ENCODE peak calls at places on chromosomes 6 and 20, in seven cellular contexts. F is HepG2, K is tibial nerve, U is spleen, X is IMR-90, H is HCT116, Q is ovary. J is an unnamed sample. For H3K4me1, the result is how much of the 10 kb centered on the place peaks cover.

GRCh38 chr6:169863710-169864109 is 112.3 kb downstream of the ERMARD start:
- DNase-seq in F (no peak), K (no peak), U (no peak), X (no peak), H (no peak), Q (no peak), J (no peak)

GRCh38 chr6:18262812-18263560 is 1.3 kb downstream of the DEK start:
- DNase-seq in F (peak), K (no peak), U (no peak), X (peak), H (no peak), Q (no peak), J (no peak)

GRCh38 chr6:167298166-167298565 is 7.1 kb downstream of the UNC93A start:
- DNase-seq in F (no peak), K (no peak), U (no peak), X (no peak), H (no peak), Q (no peak), J (no peak)

GRCh38 chr6:104161960-104162669 is 697.6 kb downstream of the HACE1 start:
- DNase-seq in F (no peak), K (no peak), U (no peak), X (no peak), H (peak), Q (no peak), J (no peak)

GRCh38 chr6:18795726-18796125 is 408.6 kb downstream of the RNF144B start:
- DNase-seq in F (no peak), K (no peak), U (no peak), X (no peak), H (no peak), Q (no peak), J (no peak)

GRCh38 chr6:24069546-24069945 is 56.5 kb upstream of the NRSN1 start:
- DNase-seq in F (no peak), K (no peak), U (no peak), X (no peak), H (no peak), Q (no peak), J (no peak)

GRCh38 chr6:26502169-26502568 is 2.1 kb downstream of the BTN1A1 start:
- DNase-seq in F (peak), K (no peak), U (no peak), X (no peak), H (no peak), Q (no peak), J (no peak)

GRCh38 chr6:139981810-139982550 is 607.5 kb upstream of the CITED2 start:
- DNase-seq in F (no peak), K (no peak), U (no peak), X (peak), H (peak), Q (no peak), J (no peak)

GRCh38 chr6:13545885-13546284 is 28.5 kb upstream of the SIRT5 start:
- DNase-seq in F (no peak), K (no peak), U (no peak), X (no peak), H (no peak), Q (no peak), J (no peak)

GRCh38 chr6:13553646-13554045 is 20.8 kb upstream of the SIRT5 start:
- DNase-seq in F (no peak), K (no peak), U (no peak), X (no peak), H (no peak), Q (no peak), J (no peak)

GRCh38 chr6:13550656-13551055 is 23.7 kb upstream of the SIRT5 start:
- DNase-seq in F (no peak), K (no peak), U (no peak), X (no peak), H (no peak), Q (no peak), J (no peak)

GRCh38 chr6:13544454-13545186 is 29.8 kb upstream of the SIRT5 start:
- DNase-seq in F (no peak), K (no peak), U (no peak), X (no peak), H (no peak), Q (no peak), J (no peak)

DNA sequence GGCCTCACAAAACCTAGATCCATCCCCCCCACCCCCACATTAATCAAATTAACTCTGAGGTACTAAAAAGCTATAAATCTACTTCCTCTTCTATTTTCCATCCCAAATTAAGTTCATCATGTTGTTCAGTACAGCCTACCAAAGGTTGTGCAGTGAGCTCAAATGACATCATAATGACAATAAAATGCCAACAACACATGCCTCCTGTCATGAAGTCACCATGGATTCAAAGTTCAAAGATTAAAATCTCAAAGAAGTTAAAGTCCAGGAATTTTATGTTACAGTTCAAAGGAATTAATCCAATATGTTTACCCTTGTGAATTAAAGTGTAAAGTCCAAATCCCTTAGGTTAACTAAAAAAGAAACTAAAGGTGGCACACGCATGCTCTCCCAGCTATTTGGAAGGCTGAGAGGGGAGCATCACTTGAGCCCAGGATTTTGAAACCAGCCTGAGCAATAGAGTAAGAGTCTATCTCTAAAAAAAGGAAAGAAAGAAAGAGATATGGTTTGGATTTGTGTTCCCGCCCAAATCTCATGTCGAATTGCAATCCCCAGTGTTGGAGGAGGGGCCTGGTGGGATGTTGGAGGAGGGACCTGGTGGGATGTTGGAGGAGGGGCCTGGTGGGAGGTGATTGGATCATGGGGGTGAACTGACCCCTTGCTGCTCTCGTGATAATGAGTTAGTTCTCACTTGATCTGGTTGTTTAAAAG is 25.7 kb upstream of the SIRT5 start:
- DNase-seq in F (peak), K (no peak), U (no peak), X (no peak), H (no peak), Q (no peak), J (no peak)
- H3K4me1 ChIP-seq in F (under half), K (under half), U (under half), X (under half), H (under half), Q (under half), J (under half)

DNA sequence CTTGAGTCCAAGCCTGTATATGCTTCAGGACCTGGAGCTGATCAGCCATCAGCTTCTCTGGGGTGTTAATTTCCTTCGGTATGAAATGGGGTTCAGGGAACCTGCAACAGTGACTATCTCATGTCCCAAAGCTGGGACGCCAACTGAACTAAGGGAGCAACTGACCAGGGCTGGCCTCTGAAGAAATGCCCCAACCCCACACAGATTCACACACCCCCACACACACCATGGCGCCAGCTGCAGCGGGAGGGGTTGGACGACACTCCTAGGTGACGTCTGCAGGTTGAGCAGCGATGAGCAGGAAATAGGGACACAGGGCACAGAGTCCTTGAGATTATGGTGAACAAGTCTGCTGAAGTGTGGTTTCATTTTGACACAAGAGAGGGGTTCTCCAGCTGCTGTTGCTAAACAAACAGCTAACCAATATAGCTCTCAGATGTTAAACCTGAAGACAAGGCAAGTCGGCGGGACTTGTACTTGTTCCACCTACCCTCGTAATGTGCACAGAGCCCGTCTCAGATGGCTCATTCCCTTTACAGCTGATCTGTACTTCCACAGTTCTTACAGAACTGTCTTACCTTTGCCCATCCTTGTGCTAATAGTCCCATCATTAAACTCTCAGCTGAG is 7.5 kb upstream of the ADTRP start:
- DNase-seq in F (no peak), K (no peak), U (no peak), X (no peak), H (no peak), Q (no peak), J (no peak)
- H3K27ac ChIP-seq in F (no peak), K (peak), U (no peak), X (no peak), H (no peak), Q (no peak), J (no peak)

DNA sequence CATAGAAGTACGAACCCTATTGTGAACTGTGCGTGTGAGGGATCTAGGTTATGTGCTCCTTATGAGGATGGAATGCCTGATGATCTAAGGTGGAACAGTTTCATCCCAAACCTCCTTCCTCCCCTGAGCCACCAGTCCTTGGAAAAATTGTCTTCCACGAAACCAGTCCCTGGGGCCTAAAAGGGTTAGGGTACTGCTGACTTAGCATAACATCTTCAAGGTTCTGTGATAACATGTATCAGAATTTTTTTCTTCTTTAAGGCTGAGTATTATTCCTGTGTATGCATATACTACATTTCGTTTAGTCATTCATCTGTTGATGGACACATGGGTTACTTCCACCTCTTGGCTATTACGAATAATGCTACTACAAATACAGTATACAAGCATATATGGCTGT is 80.2 kb downstream of the TSHZ2 start:
- DNase-seq in F (no peak), K (no peak), U (no peak), X (no peak), H (no peak), Q (no peak), J (no peak)
- H3K4me3 ChIP-seq in F (no peak), K (no peak), U (no peak), X (no peak), H (no peak), Q (no peak), J (no peak)

DNA sequence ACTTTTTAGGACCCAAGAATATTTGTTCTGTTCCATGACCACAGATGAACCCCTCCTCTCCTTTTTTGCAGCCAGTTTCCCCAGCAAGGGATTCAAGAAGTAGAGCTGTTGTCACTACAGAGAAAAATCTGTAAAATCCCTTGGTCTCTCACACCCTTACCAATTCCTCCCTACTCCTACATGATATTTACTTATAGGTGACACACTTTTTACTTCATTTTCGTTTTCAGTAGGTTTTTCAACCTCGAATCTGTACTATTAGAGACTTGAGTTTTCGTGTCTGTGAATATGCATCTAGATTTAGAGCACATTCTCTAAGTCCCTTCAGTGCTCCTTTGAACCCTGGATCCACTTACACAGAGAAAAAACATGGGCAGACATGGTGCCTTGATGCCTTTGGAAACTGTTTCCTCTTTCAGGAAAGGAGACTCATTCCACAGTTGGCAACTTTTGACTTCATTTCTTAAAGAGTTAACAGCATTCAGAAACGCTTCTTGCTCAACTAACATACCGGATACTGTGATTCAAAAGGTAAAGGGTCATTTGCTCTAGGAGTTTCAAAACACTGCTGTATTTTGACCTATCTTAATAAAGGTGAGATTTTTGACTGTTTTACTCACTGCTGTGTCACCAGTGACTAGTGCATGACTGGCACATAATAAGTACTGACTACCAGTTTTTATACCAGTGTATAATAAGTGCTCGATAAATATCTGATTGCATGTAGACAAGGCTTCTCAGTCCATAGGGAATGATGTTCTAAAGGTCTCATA is 50.6 kb downstream of the LAMA4 start:
- DNase-seq in F (peak), K (no peak), U (no peak), X (peak), H (peak), Q (no peak), J (no peak)
- H3K4me1 ChIP-seq in F (under half), K (under half), U (under half), X (under half), H (under half), Q (under half), J (under half)

DNA sequence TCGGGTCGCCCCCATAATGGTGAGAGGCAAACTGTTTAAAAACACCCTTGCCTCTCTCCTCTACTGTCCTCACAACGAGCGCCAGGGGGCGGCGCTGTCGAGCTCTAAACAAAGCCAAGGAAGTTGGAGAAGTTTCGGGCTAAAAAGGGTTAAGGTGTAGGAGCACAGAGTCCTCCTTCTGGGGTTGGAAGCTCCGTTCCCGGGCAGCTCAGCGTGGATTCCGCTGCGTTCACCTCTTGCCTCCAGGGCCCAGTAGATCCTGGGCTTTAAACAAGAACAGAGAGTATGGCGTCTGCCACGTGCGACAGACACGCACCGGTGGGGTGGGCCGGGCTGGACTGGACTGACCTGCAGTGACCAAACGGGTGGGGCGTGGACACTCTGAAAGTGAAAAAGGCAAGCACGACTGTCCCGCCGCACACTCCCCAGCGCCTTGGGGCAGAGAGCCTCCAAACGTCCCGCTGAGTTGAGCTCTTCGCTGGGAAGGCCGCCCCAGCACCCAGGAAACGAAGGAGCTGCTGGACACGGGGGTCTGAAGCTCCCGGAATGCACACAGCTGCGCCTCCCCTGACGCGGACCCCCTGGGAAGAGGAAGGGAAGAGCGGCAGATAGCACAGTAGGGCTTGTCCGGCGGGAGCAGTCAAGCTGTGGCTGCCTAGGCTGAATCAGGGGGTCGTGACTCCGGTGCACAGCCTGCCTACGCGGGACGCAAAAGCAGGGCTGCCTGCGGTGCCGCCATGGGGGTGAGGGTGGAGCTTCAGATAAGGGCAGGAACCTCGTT is 1.6 kb upstream of the THBD start:
- DNase-seq in F (no peak), K (peak), U (peak), X (peak), H (peak), Q (peak), J (peak)
- H3K27ac ChIP-seq in F (no peak), K (peak), U (peak), X (no peak), H (no peak), Q (peak), J (no peak)

GRCh38 chr20:47496118-47496517 is 5.6 kb upstream of the NCOA3 start:
- DNase-seq in F (no peak), K (no peak), U (no peak), X (no peak), H (no peak), Q (no peak), J (no peak)

GRCh38 chr20:47492284-47492683 is 9.4 kb upstream of the NCOA3 start:
- DNase-seq in F (no peak), K (no peak), U (no peak), X (no peak), H (no peak), Q (no peak), J (no peak)

GRCh38 chr20:47493175-47493953 is 8.3 kb upstream of the NCOA3 start:
- DNase-seq in F (peak), K (peak), U (peak), X (peak), H (peak), Q (peak), J (no peak)

GRCh38 chr20:47490795-47491194 is 10.9 kb upstream of the NCOA3 start:
- DNase-seq in F (no peak), K (no peak), U (no peak), X (no peak), H (no peak), Q (no peak), J (no peak)

GRCh38 chr20:47493954-47494293 is 7.8 kb upstream of the NCOA3 start:
- DNase-seq in F (no peak), K (no peak), U (no peak), X (no peak), H (no peak), Q (no peak), J (no peak)
- H3K4me3 ChIP-seq in F (no peak), K (no peak), U (no peak), X (no peak), H (peak), Q (no peak), J (no peak)

GRCh38 chr6:163442336-163442735 is 27.8 kb downstream of the QKI start:
- DNase-seq in F (no peak), K (no peak), U (no peak), X (no peak), H (no peak), Q (no peak), J (no peak)
- H3K4me1 ChIP-seq in F (half or more), K (under half), U (half or more), X (under half), H (under half), Q (under half), J (under half)

GRCh38 chr20:32596681-32597252 is 11.6 kb upstream of the NOL4L start:
- DNase-seq in F (no peak), K (no peak), U (no peak), X (no peak), H (no peak), Q (no peak), J (no peak)
- H3K27ac ChIP-seq in F (no peak), K (no peak), U (no peak), X (no peak), H (no peak), Q (no peak), J (no peak)

GRCh38 chr6:37126554-37126906 is 43.4 kb upstream of the PIM1 start:
- DNase-seq in F (no peak), K (no peak), U (no peak), X (no peak), H (no peak), Q (no peak), J (no peak)

GRCh38 chr6:37127961-37128862 is 41.7 kb upstream of the PIM1 start:
- DNase-seq in F (peak), K (no peak), U (no peak), X (peak), H (no peak), Q (no peak), J (no peak)

GRCh38 chr6:37126961-37127360 is 43.0 kb upstream of the PIM1 start:
- DNase-seq in F (no peak), K (no peak), U (no peak), X (no peak), H (no peak), Q (no peak), J (no peak)

GRCh38 chr6:37123957-37124729 is 45.8 kb upstream of the PIM1 start:
- DNase-seq in F (no peak), K (no peak), U (no peak), X (no peak), H (no peak), Q (no peak), J (no peak)

GRCh38 chr6:37125779-37126553 is 44.0 kb upstream of the PIM1 start:
- DNase-seq in F (peak), K (no peak), U (no peak), X (no peak), H (no peak), Q (peak), J (no peak)
- H3K4me3 ChIP-seq in F (no peak), K (peak), U (no peak), X (no peak), H (no peak), Q (no peak), J (peak)